ENCODE peak calls at places on chromosomes 16 and 17, in nine cellular contexts. J, V, M, O, P, K, H, L and B are unnamed samples.
A peak's percentile ranks its signal among the peaks of the same experiment; 100 is the strongest.

GRCh38 chr17:1767358-1767757 is 5.5 kb downstream of the SERPINF1 start:
- DNase-seq in J (no peak), V (no peak), M (no peak), O (no peak), P (peak; percentile 85), K (no peak), H (no peak), L (no peak), B (no peak)

GRCh38 chr16:48910214-48910613 is 300.2 kb upstream of the N4BP1 start:
- DNase-seq in J (no peak), V (no peak), M (no peak), O (no peak), P (no peak), K (no peak), H (no peak), L (no peak), B (no peak)

GRCh38 chr16:85151603-85152413 is 39.5 kb upstream of the CIBAR2 start:
- DNase-seq in J (no peak), V (peak; percentile 86), M (no peak), O (peak; percentile 75), P (peak; percentile 91), K (no peak), H (no peak), L (peak; percentile 77), B (peak; percentile 94)

GRCh38 chr16:69851491-69852240 is 89.5 kb downstream of the WWP2 start:
- DNase-seq in J (no peak), V (peak; percentile 67), M (no peak), O (no peak), P (no peak), K (no peak), H (no peak), L (no peak), B (no peak)

GRCh38 chr16:4344659-4345438 is 6.3 kb downstream of the PAM16 start:
- DNase-seq in J (peak; percentile 55), V (peak; percentile 57), M (no peak), O (peak; percentile 49), P (no peak), K (no peak), H (no peak), L (peak; percentile 77), B (no peak)

GRCh38 chr17:58492238-58493121 is 4.3 kb upstream of the HSF5 start:
- DNase-seq in J (no peak), V (no peak), M (no peak), O (no peak), P (no peak), K (no peak), H (no peak), L (no peak), B (no peak)

GRCh38 chr16:56203052-56203451 is 11.8 kb downstream of the GNAO1 start:
- DNase-seq in J (peak; percentile 41), V (peak; percentile 26), M (no peak), O (peak; percentile 19), P (peak; percentile 13), K (peak; percentile 80), H (peak; percentile 62), L (no peak), B (no peak)

GRCh38 chr16:84552135-84552534 is 47.7 kb upstream of the MEAK7 start:
- DNase-seq in J (no peak), V (no peak), M (no peak), O (no peak), P (no peak), K (no peak), H (no peak), L (no peak), B (no peak)

GRCh38 chr17:29710891-29711418 is 88.2 kb upstream of the CORO6 start:
- DNase-seq in J (no peak), V (peak; percentile 96), M (no peak), O (peak; percentile 91), P (no peak), K (no peak), H (no peak), L (no peak), B (peak; percentile 76)

GRCh38 chr17:15185625-15185991 is 79.5 kb downstream of the PMP22 start:
- DNase-seq in J (no peak), V (peak; percentile 84), M (no peak), O (peak; percentile 84), P (peak; percentile 95), K (no peak), H (no peak), L (peak; percentile 9), B (peak; percentile 82)

GRCh38 chr17:3812771-3813170 is 11.8 kb upstream of the ITGAE start:
- DNase-seq in J (no peak), V (no peak), M (no peak), O (no peak), P (no peak), K (no peak), H (no peak), L (no peak), B (no peak)

GRCh38 chr17:40320771-40321501 is 12.0 kb downstream of the RARA start:
- DNase-seq in J (no peak), V (peak; percentile 49), M (peak; percentile 45), O (no peak), P (peak; percentile 49), K (no peak), H (peak; percentile 63), L (no peak), B (peak; percentile 56)

GRCh38 chr17:29042026-29042678 is 789 bp upstream of the PIPOX start:
- DNase-seq in J (no peak), V (no peak), M (no peak), O (no peak), P (no peak), K (no peak), H (no peak), L (no peak), B (no peak)

GRCh38 chr17:31488264-31488981 is 96.9 kb downstream of the RAB11FIP4 start:
- DNase-seq in J (peak; percentile 37), V (no peak), M (no peak), O (no peak), P (no peak), K (no peak), H (no peak), L (no peak), B (no peak)